ENCODE peak calls at places on chromosomes 13 and 19, in seven cellular contexts. Z, H, F, Q, A, G and R are unnamed samples.
A peak's percentile ranks its signal among the peaks of the same experiment; 100 is the strongest.

GRCh38 chr13:26934096-26934495 is 173.5 kb upstream of the GPR12 start:
- DNase-seq in Z (no peak), H (no peak), F (no peak), Q (no peak), A (no peak), G (no peak), R (no peak)

GRCh38 chr19:18519962-18520847 is 1.7 kb downstream of the ELL start:
- DNase-seq in Z (peak; percentile 66), H (peak; percentile 41), F (peak; percentile 70), Q (peak; percentile 55), A (peak; percentile 51), G (peak; percentile 66), R (peak; percentile 63)

GRCh38 chr19:3852614-3853254 is 16.1 kb downstream of the ZFR2 start:
- DNase-seq in Z (peak; percentile 46), H (no peak), F (peak; percentile 19), Q (no peak), A (no peak), G (no peak), R (peak; percentile 19)

GRCh38 chr13:34412295-34412694 is 529.8 kb upstream of the NBEA start:
- DNase-seq in Z (no peak), H (no peak), F (no peak), Q (no peak), A (no peak), G (no peak), R (no peak)

GRCh38 chr13:27035892-27036235 is 135.7 kb downstream of the USP12 start:
- DNase-seq in Z (no peak), H (no peak), F (no peak), Q (no peak), A (no peak), G (no peak), R (no peak)

GRCh38 chr19:1825909-1826556 is 14.0 kb upstream of the ATP8B3 start:
- DNase-seq in Z (peak; percentile 77), H (peak; percentile 66), F (peak; percentile 75), Q (peak; percentile 69), A (peak; percentile 80), G (peak; percentile 86), R (peak; percentile 74)

GRCh38 chr13:72651196-72651595 is 76.2 kb downstream of the MZT1 start:
- DNase-seq in Z (no peak), H (no peak), F (no peak), Q (no peak), A (no peak), G (peak; percentile 37), R (no peak)

GRCh38 chr19:46195104-46195503 is 34.4 kb upstream of the IGFL1 start:
- DNase-seq in Z (no peak), H (no peak), F (no peak), Q (no peak), A (no peak), G (no peak), R (no peak)

GRCh38 chr13:75986818-75987217 is 350.7 kb downstream of the LMO7 start:
- DNase-seq in Z (no peak), H (no peak), F (no peak), Q (no peak), A (no peak), G (no peak), R (no peak)

GRCh38 chr13:20425819-20426219 is 99.8 kb downstream of the CRYL1 start:
- DNase-seq in Z (no peak), H (no peak), F (no peak), Q (no peak), A (no peak), G (no peak), R (no peak)

GRCh38 chr13:93847162-93847561 is 620.6 kb downstream of the GPC6 start:
- DNase-seq in Z (no peak), H (no peak), F (no peak), Q (no peak), A (no peak), G (no peak), R (no peak)

GRCh38 chr19:5697022-5697889 is 7.2 kb downstream of the RPL36 start:
- DNase-seq in Z (no peak), H (no peak), F (no peak), Q (no peak), A (no peak), G (no peak), R (no peak)

GRCh38 chr19:33098023-33098652 is 17.2 kb downstream of the GPATCH1 start:
- DNase-seq in Z (no peak), H (no peak), F (no peak), Q (no peak), A (no peak), G (no peak), R (no peak)

GRCh38 chr13:33761744-33762143 is 56.2 kb upstream of the RFC3 start:
- DNase-seq in Z (no peak), H (no peak), F (no peak), Q (no peak), A (no peak), G (peak; percentile 14), R (no peak)

GRCh38 chr19:17243854-17244617 is 1.7 kb downstream of the NR2F6 start:
- DNase-seq in Z (no peak), H (peak; percentile 75), F (no peak), Q (peak; percentile 71), A (peak; percentile 66), G (peak; percentile 58), R (no peak)

GRCh38 chr19:17348700-17349099 is 11.3 kb downstream of the GTPBP3 start:
- DNase-seq in Z (no peak), H (peak; percentile 66), F (no peak), Q (peak; percentile 81), A (peak; percentile 77), G (no peak), R (no peak)

GRCh38 chr13:111114362-111115050 is 604 bp upstream of the ARHGEF7 start:
- DNase-seq in Z (peak; percentile 47), H (peak; percentile 58), F (no peak), Q (peak; percentile 52), A (peak; percentile 60), G (peak; percentile 54), R (peak; percentile 29)

GRCh38 chr13:69423844-69424243 is 683.8 kb upstream of the ATXN8OS start:
- DNase-seq in Z (no peak), H (no peak), F (no peak), Q (no peak), A (no peak), G (no peak), R (no peak)

GRCh38 chr13:108304170-108305068 is 34.9 kb downstream of the TNFSF13B start:
- DNase-seq in Z (no peak), H (no peak), F (no peak), Q (no peak), A (no peak), G (no peak), R (no peak)

GRCh38 chr13:23980160-23980551 is 82.9 kb upstream of the C1QTNF9B start:
- DNase-seq in Z (peak; percentile 88), H (peak; percentile 85), F (peak; percentile 67), Q (peak; percentile 86), A (peak; percentile 89), G (peak; percentile 89), R (peak; percentile 86)

GRCh38 chr19:17830567-17831418 is 9.5 kb upstream of the INSL3 start:
- DNase-seq in Z (peak; percentile 65), H (no peak), F (no peak), Q (peak; percentile 36), A (peak; percentile 57), G (peak; percentile 86), R (peak; percentile 59)

GRCh38 chr13:105678072-105678471 is 857.4 kb downstream of the EFNB2 start:
- DNase-seq in Z (no peak), H (no peak), F (no peak), Q (no peak), A (no peak), G (no peak), R (no peak)

GRCh38 chr19:49609499-49610092 is 18.6 kb downstream of the PRR12 start:
- DNase-seq in Z (no peak), H (no peak), F (no peak), Q (no peak), A (no peak), G (no peak), R (no peak)
- H3K36me3 ChIP-seq in Z (peaks cover 10% of the 10 kb centered on the region), H (peaks cover 65% of the 10 kb centered on the region), F (peaks cover 67% of the 10 kb centered on the region), Q (peaks cover 75% of the 10 kb centered on the region), A (peaks cover 71% of the 10 kb centered on the region), G (peaks cover 13% of the 10 kb centered on the region), R (peaks cover 34% of the 10 kb centered on the region)

GRCh38 chr13:113784645-113785024 is 25.6 kb downstream of the TMEM255B start:
- DNase-seq in Z (no peak), H (no peak), F (no peak), Q (no peak), A (no peak), G (no peak), R (no peak)
- H3K27ac ChIP-seq in Z (no peak overlapping the region), H (no peak overlapping the region), F (no peak overlapping the region), Q (no peak overlapping the region), A (no peak overlapping the region), G (no peak overlapping the region), R (no peak overlapping the region)

GRCh38 chr19:40685016-40685526 is 5.4 kb downstream of the NUMBL start:
- DNase-seq in Z (no peak), H (no peak), F (no peak), Q (no peak), A (no peak), G (no peak), R (no peak)

GRCh38 chr19:40683437-40683836 is 7.0 kb downstream of the NUMBL start:
- DNase-seq in Z (no peak), H (no peak), F (no peak), Q (no peak), A (no peak), G (no peak), R (no peak)

GRCh38 chr19:40685563-40685962 is 4.9 kb downstream of the NUMBL start:
- DNase-seq in Z (no peak), H (no peak), F (no peak), Q (no peak), A (no peak), G (no peak), R (no peak)

GRCh38 chr19:40682431-40682964 is 8.0 kb downstream of the NUMBL start:
- DNase-seq in Z (no peak), H (no peak), F (no peak), Q (no peak), A (no peak), G (no peak), R (no peak)

DNA sequence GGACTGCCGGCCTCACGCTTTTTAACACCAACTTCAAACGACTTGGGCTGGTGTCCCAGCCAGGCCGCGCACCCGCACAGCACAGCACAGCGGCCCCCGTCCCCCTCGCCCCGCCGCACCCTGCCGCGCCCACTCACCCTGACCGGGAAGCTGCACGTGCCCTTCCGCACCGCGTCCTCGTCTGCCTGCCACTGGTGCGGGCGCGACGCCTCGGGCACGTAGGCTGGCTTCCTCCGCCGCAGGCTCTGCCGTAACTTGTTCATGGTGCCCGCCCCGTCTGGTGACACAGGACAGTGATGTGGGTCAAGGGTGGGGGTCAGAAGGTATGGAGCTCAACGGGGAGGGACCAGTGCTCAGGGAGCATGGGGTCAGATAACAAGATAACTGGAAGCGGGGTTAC is 6.2 kb downstream of the NUMBL start:
- DNase-seq in Z (no peak), H (no peak), F (no peak), Q (no peak), A (no peak), G (no peak), R (no peak)
- H3K36me3 ChIP-seq in Z (no peaks in the 10 kb centered on the region), H (peaks cover 70% of the 10 kb centered on the region), F (peaks cover 50% of the 10 kb centered on the region), Q (peaks cover 61% of the 10 kb centered on the region), A (peaks cover 76% of the 10 kb centered on the region), G (peaks cover 4% of the 10 kb centered on the region), R (no peaks in the 10 kb centered on the region)

GRCh38 chr19:10889880-10890279 is 18.5 kb downstream of the CARM1 start:
- DNase-seq in Z (no peak), H (no peak), F (no peak), Q (no peak), A (no peak), G (no peak), R (no peak)
- H3K27ac ChIP-seq in Z (no peak overlapping the region), H (no peak overlapping the region), F (no peak overlapping the region), Q (no peak overlapping the region), A (no peak overlapping the region), G (no peak overlapping the region), R (no peak overlapping the region)